ENCODE peak calls at places on chromosomes 6 and 20, in four cellular contexts. I, U, D and Y are unnamed samples.

GRCh38 chr6:139277161-139277560 is 14.6 kb downstream of the TXLNB start:
- DNase-seq in I (no peak), U (no peak), D (no peak), Y (no peak)

GRCh38 chr6:8229913-8230312 is 127.6 kb upstream of the EEF1E1 start:
- DNase-seq in I (no peak), U (no peak), D (no peak), Y (peak; percentile 73)

GRCh38 chr6:134026597-134026996 is 25.8 kb downstream of the SLC2A12 start:
- DNase-seq in I (no peak), U (no peak), D (no peak), Y (no peak)

GRCh38 chr20:64069614-64070243 is 6.7 kb downstream of the TCEA2 start:
- DNase-seq in I (no peak), U (peak; percentile 63), D (no peak), Y (peak; percentile 89)

GRCh38 chr20:11165789-11166188 is 492.0 kb upstream of the JAG1 start:
- DNase-seq in I (no peak), U (no peak), D (no peak), Y (no peak)

GRCh38 chr6:5208039-5208438 is 52.7 kb downstream of the LYRM4 start:
- DNase-seq in I (no peak), U (no peak), D (no peak), Y (no peak)

GRCh38 chr20:49610701-49611538 is 43.0 kb upstream of the PTGIS start:
- DNase-seq in I (peak; percentile 72), U (peak; percentile 92), D (no peak), Y (peak; percentile 91)

GRCh38 chr6:111199935-111200822 is 112.9 kb downstream of the SLC16A10 start:
- DNase-seq in I (no peak), U (no peak), D (no peak), Y (no peak)

GRCh38 chr6:144033816-144034540 is 25.9 kb upstream of the PLAGL1 start:
- DNase-seq in I (no peak), U (no peak), D (no peak), Y (no peak)

GRCh38 chr6:32196682-32197616 is 4.5 kb upstream of the GPSM3 start:
- DNase-seq in I (no peak), U (peak; percentile 40), D (no peak), Y (no peak)

GRCh38 chr20:3788685-3789155 is 2.2 kb upstream of the CENPB start:
- DNase-seq in I (no peak), U (no peak), D (no peak), Y (no peak)

GRCh38 chr6:38193051-38193450 is 373.5 kb downstream of the ZFAND3 start:
- DNase-seq in I (no peak), U (no peak), D (no peak), Y (no peak)

GRCh38 chr20:63978319-63979220 is 872 bp downstream of the SAMD10 start:
- DNase-seq in I (no peak), U (peak; percentile 72), D (no peak), Y (peak; percentile 93)

GRCh38 chr6:17504005-17504404 is 96.1 kb upstream of the FAM8A1 start:
- DNase-seq in I (no peak), U (no peak), D (no peak), Y (no peak)
- TF ChIP-seq JUND in I (no peak), U (no peak), D (no peak), Y (no peak)

DNA sequence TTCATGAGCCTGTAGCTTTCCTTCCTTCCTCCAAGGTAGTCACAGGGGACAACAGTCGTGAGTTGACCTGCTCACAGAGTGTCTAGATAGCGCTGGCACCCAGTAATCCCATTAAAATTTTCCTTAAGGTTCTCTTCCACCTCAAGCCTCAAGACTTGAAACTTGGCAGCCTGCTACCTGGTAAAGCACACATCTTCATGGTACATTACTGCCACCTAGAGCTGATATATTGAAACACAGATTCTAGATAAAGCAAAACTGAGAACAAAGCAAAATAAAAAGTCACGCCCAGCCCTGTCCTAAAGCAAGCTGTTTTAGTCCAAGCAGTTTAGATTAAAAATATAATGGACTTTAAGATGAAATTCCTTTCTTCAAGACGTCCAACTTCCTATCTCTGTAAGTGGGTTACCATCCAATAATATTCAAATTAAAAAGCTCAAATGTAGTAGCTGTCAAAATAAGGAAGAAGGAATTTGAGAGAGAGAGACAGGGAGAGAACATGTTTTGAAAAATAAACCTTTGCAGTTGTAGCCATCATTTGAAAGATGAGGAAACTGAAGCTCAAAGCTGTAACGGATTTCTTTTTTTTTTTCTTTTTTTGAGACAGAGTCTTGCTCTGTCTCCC is 50.7 kb upstream of the CD83 start:
- DNase-seq in I (peak; percentile 68), U (peak; percentile 72), D (no peak), Y (peak; percentile 85)
- TF ChIP-seq JUND in I (no peak), U (peak; percentile 55), D (no peak), Y (no peak)

GRCh38 chr20:458766-459165 is 3.6 kb downstream of the TBC1D20 start:
- DNase-seq in I (no peak), U (no peak), D (no peak), Y (no peak)

GRCh38 chr20:461254-462198 is 807 bp downstream of the TBC1D20 start:
- DNase-seq in I (no peak), U (no peak), D (no peak), Y (peak; percentile 48)

GRCh38 chr20:460180-460579 is 2.2 kb downstream of the TBC1D20 start:
- DNase-seq in I (no peak), U (no peak), D (no peak), Y (no peak)

GRCh38 chr20:462199-462991 is at the start of gene TBC1D20:
- DNase-seq in I (peak; percentile 60), U (peak; percentile 85), D (peak; percentile 40), Y (peak; percentile 92)

DNA sequence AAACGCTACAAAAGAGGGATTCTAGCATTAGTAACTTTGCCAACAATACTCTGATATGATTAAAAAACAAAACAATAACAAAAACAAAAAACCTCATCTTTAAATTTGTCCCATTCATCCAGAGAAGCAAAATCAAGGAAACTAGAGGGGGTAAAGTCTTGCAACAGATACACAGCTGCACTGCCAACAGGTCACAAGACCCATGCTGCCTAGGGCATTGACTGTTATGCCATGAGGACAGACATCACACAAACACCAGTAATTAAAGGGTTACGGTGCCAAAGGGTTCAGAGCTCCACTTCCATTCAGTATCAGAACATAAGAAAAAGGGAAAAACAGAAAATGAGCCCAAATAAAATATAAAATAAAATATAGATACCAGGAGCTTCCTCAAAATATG is 1.6 kb downstream of the TBC1D20 start:
- DNase-seq in I (no peak), U (no peak), D (no peak), Y (peak; percentile 28)
- TF ChIP-seq JUND in I (no peak), U (no peak), D (no peak), Y (no peak)

GRCh38 chr6:113936093-113936934 is 34.6 kb downstream of the HDAC2 start:
- DNase-seq in I (peak; percentile 33), U (peak; percentile 47), D (peak; percentile 24), Y (peak; percentile 70)

GRCh38 chr6:113930183-113930582 is 40.8 kb downstream of the HDAC2 start:
- DNase-seq in I (no peak), U (no peak), D (no peak), Y (no peak)

GRCh38 chr6:113939825-113940224 is 31.1 kb downstream of the HDAC2 start:
- DNase-seq in I (no peak), U (no peak), D (no peak), Y (no peak)

GRCh38 chr6:113934101-113934500 is 36.8 kb downstream of the HDAC2 start:
- DNase-seq in I (no peak), U (no peak), D (no peak), Y (no peak)
- TF ChIP-seq JUND in I (no peak), U (no peak), D (no peak), Y (no peak)